ENCODE peak calls at places on chromosomes 5 and 9, in six cellular contexts. K is astrocyte of the cerebellum, T is Panc1, C is SK-N-SH, V is GM13976, Z is heart left ventricle. S is an unnamed sample.

GRCh38 chr9:88092699-88093359 is 45.4 kb downstream of the SPATA31C2 start:
- DNase-seq in K (no peak), T (no peak), C (no peak), V (no peak), Z (peak; percentile 37), S (no peak)

GRCh38 chr5:110590187-110590586 is 136.3 kb downstream of the TMEM232 start:
- DNase-seq in K (peak; percentile 11), T (peak; percentile 7), C (no peak), V (no peak), Z (no peak), S (no peak)

GRCh38 chr9:77455312-77455927 is 192.7 kb downstream of the GNA14 start:
- DNase-seq in K (no peak), T (no peak), C (no peak), V (no peak), Z (no peak), S (no peak)

GRCh38 chr5:80069918-80070318 is 34.8 kb downstream of the THBS4 start:
- DNase-seq in K (no peak), T (no peak), C (no peak), V (no peak), Z (peak; percentile 45), S (no peak)

GRCh38 chr5:11050596-11051304 is 289.7 kb upstream of the DAP start:
- DNase-seq in K (no peak), T (no peak), C (no peak), V (no peak), Z (no peak), S (no peak)

GRCh38 chr5:142117579-142118420 is 9.2 kb downstream of the NDFIP1 start:
- DNase-seq in K (no peak), T (no peak), C (no peak), V (no peak), Z (no peak), S (no peak)

GRCh38 chr5:123814796-123815479 is 303.0 kb downstream of the CSNK1G3 start:
- DNase-seq in K (peak; percentile 46), T (peak; percentile 45), C (peak; percentile 6), V (no peak), Z (no peak), S (no peak)

GRCh38 chr9:115941561-115942315 is 211.9 kb upstream of the PAPPA start:
- DNase-seq in K (no peak), T (no peak), C (no peak), V (no peak), Z (no peak), S (no peak)

GRCh38 chr5:133396187-133396621 is 216.1 kb downstream of the FSTL4 start:
- DNase-seq in K (no peak), T (no peak), C (no peak), V (no peak), Z (no peak), S (no peak)

GRCh38 chr9:137163101-137163661 is 6.7 kb downstream of the LRRC26 start:
- DNase-seq in K (no peak), T (no peak), C (no peak), V (no peak), Z (no peak), S (no peak)

GRCh38 chr9:28212979-28213378 is 639.7 kb upstream of the C9orf72 start:
- DNase-seq in K (peak; percentile 80), T (peak; percentile 8), C (no peak), V (no peak), Z (no peak), S (no peak)

GRCh38 chr9:95193480-95193879 is 124.0 kb downstream of the FANCC start:
- DNase-seq in K (no peak), T (no peak), C (no peak), V (no peak), Z (no peak), S (no peak)

GRCh38 chr5:80399553-80400239 is 8.2 kb upstream of the ZFYVE16 start:
- DNase-seq in K (no peak), T (peak; percentile 39), C (peak; percentile 16), V (peak; percentile 32), Z (no peak), S (no peak)

GRCh38 chr9:95498641-95499040 is 18.1 kb downstream of the PTCH1 start:
- DNase-seq in K (no peak), T (no peak), C (no peak), V (no peak), Z (no peak), S (no peak)

GRCh38 chr9:86632537-86632936 is 278.3 kb upstream of the TUT7 start:
- DNase-seq in K (no peak), T (no peak), C (no peak), V (no peak), Z (no peak), S (no peak)

GRCh38 chr9:109640232-109641078 is 139.5 kb upstream of the PALM2AKAP2 start:
- DNase-seq in K (peak; percentile 55), T (no peak), C (peak; percentile 65), V (peak; percentile 20), Z (peak; percentile 64), S (peak; percentile 35)
- TF ChIP-seq CTCF in K (no peak), T (no peak), C (no peak), V (no peak), Z (no peak), S (no peak)

GRCh38 chr5:39074009-39074886 is at the start of gene RICTOR:
- DNase-seq in K (peak; percentile 57), T (no peak), C (peak; percentile 97), V (peak; percentile 94), Z (peak; percentile 92), S (peak; percentile 95)

GRCh38 chr5:39073759-39074008 is 515 bp downstream of the RICTOR start:
- DNase-seq in K (no peak), T (no peak), C (no peak), V (no peak), Z (peak; percentile 33), S (peak; percentile 22)

GRCh38 chr5:39076757-39077475 is 2.7 kb upstream of the RICTOR start:
- DNase-seq in K (no peak), T (no peak), C (no peak), V (peak; percentile 48), Z (no peak), S (no peak)

GRCh38 chr5:39079147-39079546 is 4.9 kb upstream of the RICTOR start:
- DNase-seq in K (no peak), T (no peak), C (no peak), V (no peak), Z (no peak), S (no peak)

DNA sequence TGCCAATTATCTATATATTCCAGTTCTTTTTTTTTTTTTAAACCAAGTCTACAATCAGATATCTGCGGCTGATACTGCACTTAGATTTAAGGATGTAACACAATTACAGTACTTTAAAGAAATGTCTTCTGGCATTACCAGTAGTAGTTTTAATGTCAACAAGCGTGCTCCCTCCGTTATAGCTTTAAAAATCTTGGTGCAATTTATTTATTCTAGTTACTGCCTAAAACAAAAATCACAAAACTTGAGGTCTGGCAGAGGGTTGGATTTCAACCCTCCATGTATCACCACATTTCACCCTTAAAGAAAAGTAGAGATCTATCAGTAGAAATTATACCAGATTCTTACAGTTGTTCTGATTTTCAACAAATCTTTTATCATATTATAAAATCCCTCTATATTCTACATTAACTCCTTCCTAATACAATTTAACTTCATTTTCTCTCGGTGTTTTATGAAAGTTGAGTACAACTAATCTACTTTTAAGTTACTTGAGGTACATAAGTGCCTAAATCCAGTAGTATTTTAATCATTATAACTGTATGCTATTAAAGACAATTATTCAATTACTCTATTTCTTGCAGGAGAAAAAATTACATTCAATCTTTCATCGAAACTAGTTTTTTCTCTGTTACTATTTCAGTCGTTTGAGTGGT is 2.0 kb upstream of the RICTOR start:
- DNase-seq in K (no peak), T (no peak), C (no peak), V (no peak), Z (no peak), S (no peak)
- TF ChIP-seq CTCF in K (no peak), T (no peak), C (no peak), V (no peak), Z (no peak), S (no peak)

GRCh38 chr5:1364211-1364610 is 19.3 kb upstream of the CLPTM1L start:
- DNase-seq in K (no peak), T (no peak), C (no peak), V (no peak), Z (no peak), S (no peak)

GRCh38 chr5:1360861-1361260 is 16.0 kb upstream of the CLPTM1L start:
- DNase-seq in K (no peak), T (no peak), C (no peak), V (no peak), Z (no peak), S (no peak)

GRCh38 chr5:1362242-1363015 is 17.5 kb upstream of the CLPTM1L start:
- DNase-seq in K (no peak), T (no peak), C (no peak), V (no peak), Z (no peak), S (no peak)

GRCh38 chr5:1363581-1363980 is 18.7 kb upstream of the CLPTM1L start:
- DNase-seq in K (no peak), T (no peak), C (no peak), V (no peak), Z (no peak), S (no peak)

GRCh38 chr5:1363160-1363559 is 18.3 kb upstream of the CLPTM1L start:
- DNase-seq in K (no peak), T (no peak), C (no peak), V (no peak), Z (no peak), S (no peak)
- TF ChIP-seq CTCF in K (no peak), T (no peak), C (no peak), V (no peak), Z (no peak), S (no peak)

DNA sequence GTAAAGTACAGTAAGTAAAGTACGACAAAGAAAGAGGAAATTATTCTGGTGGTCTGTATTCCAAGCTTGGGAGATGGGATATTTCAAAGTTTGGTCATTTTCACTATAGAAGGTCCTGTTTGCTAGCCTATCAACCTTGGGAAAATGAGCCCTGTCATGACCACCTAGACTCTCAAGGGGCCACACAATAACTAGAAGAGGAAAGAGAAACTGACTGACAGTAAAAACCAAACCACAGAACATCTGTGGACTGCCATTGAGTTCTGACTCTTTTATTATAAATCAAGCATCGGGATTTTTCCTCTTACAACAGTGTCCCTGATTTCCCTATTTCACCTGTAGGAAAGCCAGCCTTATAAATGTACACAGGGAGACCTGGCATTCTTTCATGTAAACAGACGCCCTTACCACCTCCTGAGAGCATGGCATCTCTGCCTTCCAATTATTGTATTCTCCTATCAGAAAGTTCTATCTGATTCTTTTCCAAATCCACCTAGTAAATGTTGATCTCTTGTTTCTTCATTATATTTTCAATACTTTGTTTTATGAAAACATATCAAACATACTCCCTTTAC is 80.0 kb downstream of the ZNF622 start:
- DNase-seq in K (no peak), T (no peak), C (no peak), V (no peak), Z (no peak), S (no peak)
- TF ChIP-seq CTCF in K (no peak), T (no peak), C (no peak), V (no peak), Z (no peak), S (no peak)

DNA sequence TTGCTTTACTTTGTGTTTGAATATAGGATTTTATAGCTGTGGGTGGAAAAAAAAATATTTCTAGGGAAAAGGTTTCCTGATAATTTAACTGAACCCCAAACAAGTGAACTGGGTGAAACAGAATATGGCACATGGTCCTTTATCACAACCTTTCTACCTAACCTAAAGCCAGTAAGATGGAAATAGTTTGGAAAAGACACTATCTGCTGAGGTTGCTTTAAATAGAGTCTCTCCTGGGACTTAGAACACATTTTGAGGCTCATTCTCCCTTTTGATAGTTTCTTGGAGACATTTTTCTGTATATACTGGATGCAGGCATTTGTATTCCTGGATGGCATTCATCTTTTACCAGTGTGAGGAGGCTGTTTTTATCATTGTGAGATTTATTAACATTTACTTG is 39.4 kb downstream of the BASP1 start:
- DNase-seq in K (no peak), T (no peak), C (no peak), V (no peak), Z (no peak), S (no peak)
- TF ChIP-seq CTCF in K (no peak), T (no peak), C (no peak), V (no peak), Z (no peak), S (no peak)